ENCODE peak calls at places on chromosomes 7 and 10, in seven cellular contexts. One of them, this sample, is unnamed. For H3K9me3, the result is how much of the 10 kb centered on the place peaks cover.

GRCh38 chr7:126529254-126529653 is 723.5 kb downstream of the GRM8 start:
- DNase-seq in tibial nerve: no peak
- DNase-seq in sigmoid colon: no peak
- DNase-seq in K562: no peak
- DNase-seq in SK-N-SH: no peak
- DNase-seq in A549: no peak
- DNase-seq in transverse colon: no peak
- DNase-seq in this sample: no peak

GRCh38 chr10:964321-964987 is 23.8 kb upstream of the GTPBP4 start:
- DNase-seq in tibial nerve: no peak
- DNase-seq in A549: no peak
- DNase-seq in transverse colon: no peak
- DNase-seq in sigmoid colon: no peak
- DNase-seq in SK-N-SH: no peak
- DNase-seq in K562: no peak
- DNase-seq in this sample: no peak

GRCh38 chr10:84008878-84009277 is 130.4 kb upstream of the GHITM start:
- DNase-seq in transverse colon: peak
- DNase-seq in A549: peak
- DNase-seq in sigmoid colon: no peak
- DNase-seq in K562: peak
- DNase-seq in SK-N-SH: peak
- DNase-seq in tibial nerve: no peak
- DNase-seq in this sample: no peak

GRCh38 chr7:33921216-33921938 is 16.0 kb downstream of the BMPER start:
- DNase-seq in sigmoid colon: peak
- DNase-seq in SK-N-SH: no peak
- DNase-seq in tibial nerve: peak
- DNase-seq in transverse colon: peak
- DNase-seq in A549: no peak
- DNase-seq in K562: no peak
- DNase-seq in this sample: peak

GRCh38 chr7:79055722-79056415 is 397.6 kb downstream of the MAGI2 start:
- DNase-seq in sigmoid colon: no peak
- DNase-seq in SK-N-SH: no peak
- DNase-seq in K562: no peak
- DNase-seq in transverse colon: no peak
- DNase-seq in A549: no peak
- DNase-seq in tibial nerve: no peak
- DNase-seq in this sample: no peak

GRCh38 chr10:133334495-133335237 is 2.0 kb downstream of the CALY start:
- DNase-seq in SK-N-SH: peak
- DNase-seq in sigmoid colon: no peak
- DNase-seq in tibial nerve: no peak
- DNase-seq in transverse colon: no peak
- DNase-seq in K562: no peak
- DNase-seq in A549: peak
- DNase-seq in this sample: no peak

GRCh38 chr7:123824754-123825067 is 20.3 kb upstream of the HYAL4 start:
- DNase-seq in A549: no peak
- DNase-seq in SK-N-SH: no peak
- DNase-seq in sigmoid colon: no peak
- DNase-seq in transverse colon: no peak
- DNase-seq in K562: no peak
- DNase-seq in tibial nerve: no peak
- DNase-seq in this sample: no peak

GRCh38 chr7:138000081-138000701 is 1.7 kb downstream of the CREB3L2 start:
- DNase-seq in sigmoid colon: peak
- DNase-seq in transverse colon: peak
- DNase-seq in K562: peak
- DNase-seq in SK-N-SH: no peak
- DNase-seq in A549: no peak
- DNase-seq in tibial nerve: peak
- DNase-seq in this sample: peak

GRCh38 chr7:11458736-11459483 is 373.1 kb downstream of the THSD7A start:
- DNase-seq in transverse colon: no peak
- DNase-seq in SK-N-SH: no peak
- DNase-seq in sigmoid colon: no peak
- DNase-seq in A549: peak
- DNase-seq in K562: no peak
- DNase-seq in tibial nerve: no peak
- DNase-seq in this sample: no peak

GRCh38 chr7:156612930-156613329 is 27.6 kb upstream of the RNF32 start:
- DNase-seq in A549: no peak
- DNase-seq in K562: no peak
- DNase-seq in tibial nerve: no peak
- DNase-seq in SK-N-SH: no peak
- DNase-seq in transverse colon: no peak
- DNase-seq in sigmoid colon: no peak
- DNase-seq in this sample: no peak

GRCh38 chr10:10792681-10793080 is 225.0 kb upstream of the CELF2 start:
- DNase-seq in transverse colon: no peak
- DNase-seq in sigmoid colon: no peak
- DNase-seq in K562: no peak
- DNase-seq in A549: no peak
- DNase-seq in tibial nerve: no peak
- DNase-seq in SK-N-SH: no peak
- DNase-seq in this sample: no peak

GRCh38 chr7:50954716-50955115 is 172.0 kb upstream of the GRB10 start:
- DNase-seq in sigmoid colon: no peak
- DNase-seq in transverse colon: no peak
- DNase-seq in tibial nerve: no peak
- DNase-seq in SK-N-SH: no peak
- DNase-seq in A549: no peak
- DNase-seq in K562: no peak
- DNase-seq in this sample: no peak

GRCh38 chr7:33418251-33418701 is 288.9 kb downstream of the BBS9 start:
- DNase-seq in A549: no peak
- DNase-seq in K562: no peak
- DNase-seq in transverse colon: no peak
- DNase-seq in SK-N-SH: no peak
- DNase-seq in sigmoid colon: no peak
- DNase-seq in tibial nerve: no peak
- DNase-seq in this sample: no peak

GRCh38 chr7:135753616-135754413 is 5.2 kb upstream of the FAM180A start:
- DNase-seq in transverse colon: no peak
- DNase-seq in A549: no peak
- DNase-seq in SK-N-SH: no peak
- DNase-seq in tibial nerve: no peak
- DNase-seq in K562: no peak
- DNase-seq in sigmoid colon: no peak
- DNase-seq in this sample: no peak

DNA sequence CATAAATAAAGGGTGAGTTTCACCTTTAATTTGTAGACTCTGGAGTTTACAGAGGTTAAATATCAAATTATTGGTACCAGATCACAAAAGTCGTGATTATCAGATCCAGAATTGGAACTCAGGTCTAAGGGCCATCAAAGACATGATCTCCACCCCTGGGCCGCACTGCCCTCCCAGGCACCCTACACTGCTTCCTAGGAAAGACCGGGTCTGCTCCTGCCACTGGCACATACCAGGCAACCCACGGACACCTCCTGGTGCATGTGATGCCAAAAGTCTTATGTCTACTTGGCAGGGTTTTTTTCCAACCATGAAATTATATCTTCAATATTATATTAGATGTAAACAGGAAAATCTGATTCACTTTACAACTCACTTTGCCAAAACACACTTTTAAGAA is 452.8 kb downstream of the PTPRN2 start:
- DNase-seq in sigmoid colon: no peak
- DNase-seq in SK-N-SH: no peak
- DNase-seq in K562: no peak
- DNase-seq in A549: no peak
- DNase-seq in tibial nerve: no peak
- DNase-seq in transverse colon: no peak
- DNase-seq in this sample: no peak
- H3K9me3 ChIP-seq in sigmoid colon: under half
- H3K9me3 ChIP-seq in SK-N-SH: under half
- H3K9me3 ChIP-seq in K562: under half
- H3K9me3 ChIP-seq in A549: under half
- H3K9me3 ChIP-seq in tibial nerve: under half
- H3K9me3 ChIP-seq in transverse colon: under half
- H3K9me3 ChIP-seq in this sample: under half

DNA sequence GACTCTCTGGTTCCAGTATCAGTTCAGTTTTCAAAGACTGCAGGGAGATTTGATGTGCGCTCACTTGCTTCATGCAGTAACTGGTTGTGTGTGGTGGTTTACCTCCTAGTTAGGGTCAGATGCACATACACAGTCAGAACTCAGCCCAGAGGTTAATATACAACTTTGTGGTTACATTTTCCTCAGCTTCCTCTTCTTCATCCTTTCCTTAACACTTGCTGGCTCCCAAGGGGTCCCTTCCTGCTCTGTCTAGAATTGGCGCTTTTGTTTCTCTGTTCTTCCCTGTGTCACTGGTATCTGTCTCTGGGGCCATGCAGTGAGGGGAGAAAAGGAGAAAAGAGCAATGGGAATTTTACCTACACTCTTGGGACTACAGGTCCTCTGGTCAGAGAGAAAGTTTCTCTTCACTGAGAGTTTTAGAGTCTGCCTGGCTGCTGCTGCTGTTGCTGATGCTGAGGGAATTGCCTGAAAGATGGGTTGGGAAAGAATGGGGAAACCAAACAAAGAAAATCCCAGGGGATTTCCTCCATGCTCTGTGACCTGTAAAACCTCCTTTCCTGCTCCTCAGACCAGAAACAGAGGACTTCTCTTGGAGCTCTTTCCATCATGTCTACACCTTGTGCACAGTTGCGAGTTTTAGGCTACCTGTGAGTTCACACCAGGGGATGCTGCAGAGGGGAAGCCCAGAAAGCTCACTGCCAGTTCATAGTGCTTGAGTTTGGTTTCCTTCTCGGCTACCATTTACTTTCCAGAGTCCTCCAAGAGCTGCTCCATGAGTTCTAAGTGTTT is 74.6 kb downstream of the WDFY4 start:
- DNase-seq in tibial nerve: peak
- DNase-seq in transverse colon: no peak
- DNase-seq in SK-N-SH: no peak
- DNase-seq in sigmoid colon: no peak
- DNase-seq in K562: no peak
- DNase-seq in A549: no peak
- DNase-seq in this sample: no peak
- TF ChIP-seq EP300 in tibial nerve: no peak
- TF ChIP-seq EP300 in transverse colon: no peak
- TF ChIP-seq EP300 in SK-N-SH: no peak
- TF ChIP-seq EP300 in sigmoid colon: no peak
- TF ChIP-seq EP300 in K562: no peak
- TF ChIP-seq EP300 in A549: no peak
- TF ChIP-seq EP300 in this sample: no peak

DNA sequence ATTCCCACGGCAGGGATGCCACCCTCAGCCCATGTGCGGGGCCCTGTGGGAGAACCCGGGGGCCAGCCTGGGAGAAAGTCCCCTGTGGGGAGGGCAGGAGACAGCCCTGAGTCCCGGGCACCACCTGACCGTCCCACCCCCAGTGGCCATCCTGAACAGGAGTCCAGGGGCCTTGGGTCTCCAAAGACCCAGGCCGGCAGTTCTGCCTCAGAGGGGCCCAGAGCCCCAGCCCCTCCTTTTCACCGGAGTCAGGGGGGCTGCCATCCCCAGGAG is 112.8 kb downstream of the MICALL2 start:
- DNase-seq in tibial nerve: no peak
- DNase-seq in A549: no peak
- DNase-seq in K562: no peak
- DNase-seq in SK-N-SH: no peak
- DNase-seq in sigmoid colon: no peak
- DNase-seq in transverse colon: no peak
- DNase-seq in this sample: no peak
- TF ChIP-seq CTCF in tibial nerve: no peak
- TF ChIP-seq CTCF in A549: no peak
- TF ChIP-seq CTCF in K562: no peak
- TF ChIP-seq CTCF in SK-N-SH: no peak
- TF ChIP-seq CTCF in sigmoid colon: no peak
- TF ChIP-seq CTCF in transverse colon: no peak
- TF ChIP-seq CTCF in this sample: no peak

DNA sequence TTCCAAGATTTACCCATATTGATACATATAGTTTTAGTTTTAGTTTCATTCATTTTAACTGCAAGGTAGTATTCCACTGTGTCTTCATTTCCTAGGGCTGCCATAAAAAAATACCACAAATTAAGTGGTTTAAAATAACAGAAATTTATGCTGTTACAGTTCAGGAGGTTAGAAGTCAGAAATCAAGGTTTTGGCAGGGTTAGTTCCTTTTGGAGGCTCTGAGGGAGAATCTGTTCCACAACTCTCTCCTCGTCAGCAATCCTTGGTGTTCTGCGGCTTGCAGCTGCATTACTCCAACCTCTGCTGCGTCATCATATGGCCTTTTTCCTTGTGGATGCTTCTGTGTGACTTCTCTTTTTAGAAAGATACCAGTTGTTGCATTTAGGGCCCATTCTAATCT is 176.2 kb downstream of the DNAJC1 start:
- DNase-seq in tibial nerve: no peak
- DNase-seq in A549: no peak
- DNase-seq in transverse colon: no peak
- DNase-seq in SK-N-SH: no peak
- DNase-seq in K562: no peak
- DNase-seq in sigmoid colon: no peak
- DNase-seq in this sample: no peak
- H3K9me3 ChIP-seq in tibial nerve: under half
- H3K9me3 ChIP-seq in A549: half or more
- H3K9me3 ChIP-seq in transverse colon: under half
- H3K9me3 ChIP-seq in SK-N-SH: under half
- H3K9me3 ChIP-seq in K562: under half
- H3K9me3 ChIP-seq in sigmoid colon: under half
- H3K9me3 ChIP-seq in this sample: under half

GRCh38 chr7:66114743-66115727 is at the start of gene CRCP:
- DNase-seq in tibial nerve: peak
- DNase-seq in sigmoid colon: peak
- DNase-seq in SK-N-SH: peak
- DNase-seq in transverse colon: peak
- DNase-seq in A549: peak
- DNase-seq in K562: peak
- DNase-seq in this sample: peak
- TF ChIP-seq EP300 in tibial nerve: peak
- TF ChIP-seq EP300 in sigmoid colon: no peak
- TF ChIP-seq EP300 in SK-N-SH: no peak
- TF ChIP-seq EP300 in transverse colon: no peak
- TF ChIP-seq EP300 in A549: no peak
- TF ChIP-seq EP300 in K562: no peak
- TF ChIP-seq EP300 in this sample: no peak

GRCh38 chr10:34378297-34378696 is 436.8 kb downstream of the PARD3 start:
- DNase-seq in tibial nerve: no peak
- DNase-seq in K562: no peak
- DNase-seq in transverse colon: no peak
- DNase-seq in SK-N-SH: no peak
- DNase-seq in sigmoid colon: no peak
- DNase-seq in A549: no peak
- DNase-seq in this sample: no peak
- TF ChIP-seq CTCF in tibial nerve: no peak
- TF ChIP-seq CTCF in K562: no peak
- TF ChIP-seq CTCF in transverse colon: no peak
- TF ChIP-seq CTCF in SK-N-SH: no peak
- TF ChIP-seq CTCF in sigmoid colon: no peak
- TF ChIP-seq CTCF in A549: no peak
- TF ChIP-seq CTCF in this sample: no peak

GRCh38 chr10:72981028-72981881 is 26.6 kb upstream of the PLA2G12B start:
- DNase-seq in sigmoid colon: no peak
- DNase-seq in tibial nerve: no peak
- DNase-seq in K562: no peak
- DNase-seq in transverse colon: no peak
- DNase-seq in SK-N-SH: no peak
- DNase-seq in A549: no peak
- DNase-seq in this sample: no peak
- H3K9me3 ChIP-seq in sigmoid colon: under half
- H3K9me3 ChIP-seq in tibial nerve: under half
- H3K9me3 ChIP-seq in K562: under half
- H3K9me3 ChIP-seq in transverse colon: under half
- H3K9me3 ChIP-seq in SK-N-SH: under half
- H3K9me3 ChIP-seq in A549: under half
- H3K9me3 ChIP-seq in this sample: half or more

GRCh38 chr10:77637474-77637985 is at the start of gene KCNMA1:
- DNase-seq in sigmoid colon: peak
- DNase-seq in A549: peak
- DNase-seq in SK-N-SH: peak
- DNase-seq in tibial nerve: no peak
- DNase-seq in transverse colon: peak
- DNase-seq in K562: no peak
- DNase-seq in this sample: no peak
- TF ChIP-seq EP300 in sigmoid colon: no peak
- TF ChIP-seq EP300 in A549: no peak
- TF ChIP-seq EP300 in SK-N-SH: no peak
- TF ChIP-seq EP300 in tibial nerve: no peak
- TF ChIP-seq EP300 in transverse colon: no peak
- TF ChIP-seq EP300 in K562: no peak
- TF ChIP-seq EP300 in this sample: no peak

This sample was measured in stomach.